ENCODE peak calls at places on chromosome 17, in four cellular contexts. G is breast epithelium, M is AG04450, K is psoas muscle. N is an unnamed sample.

GRCh38 chr17:45384047-45384799 is 48.4 kb downstream of the ARHGAP27 start:
- DNase-seq in M (no peak), G (no peak), K (no peak), N (no peak)

GRCh38 chr17:47205419-47205963 is 3.7 kb upstream of the MYL4 start:
- DNase-seq in G (peak; percentile 72), M (no peak), K (no peak), N (no peak)

GRCh38 chr17:48608921-48609505 is 1.8 kb downstream of the HOXB7 start:
- DNase-seq in M (no peak), G (no peak), K (no peak), N (no peak)

GRCh38 chr17:29178750-29179231 is 1.4 kb downstream of the MYO18A start:
- DNase-seq in G (no peak), M (no peak), K (no peak), N (no peak)

GRCh38 chr17:28381141-28381825 is 9.8 kb downstream of the SARM1 start:
- DNase-seq in G (no peak), K (peak; percentile 37), M (no peak), N (no peak)

GRCh38 chr17:38926290-38927070 is 1.1 kb downstream of the LASP1NB start:
- DNase-seq in K (no peak), G (no peak), M (no peak), N (no peak)

GRCh38 chr17:81889602-81890001 is 1.8 kb downstream of the ALYREF start:
- DNase-seq in K (no peak), M (no peak), G (no peak), N (no peak)

GRCh38 chr17:68399638-68400403 is 57.5 kb downstream of the WIPI1 start:
- DNase-seq in M (no peak), K (no peak), G (no peak), N (no peak)

GRCh38 chr17:72725432-72726068 is 366.9 kb downstream of the SLC39A11 start:
- DNase-seq in G (peak; percentile 68), M (no peak), K (peak; percentile 62), N (no peak)

GRCh38 chr17:47317119-47317518 is 6.6 kb upstream of the EFCAB13 start:
- DNase-seq in G (no peak), K (no peak), M (no peak), N (no peak)

GRCh38 chr17:10270258-10270657 is 71.9 kb upstream of the GAS7 start:
- DNase-seq in M (no peak), G (no peak), K (no peak), N (no peak)

GRCh38 chr17:27647755-27648154 is 16.8 kb downstream of the LGALS9 start:
- DNase-seq in M (no peak), K (no peak), G (no peak), N (no peak)

GRCh38 chr17:56593073-56593740 is at the start of gene NOG:
- DNase-seq in K (peak; percentile 87), G (no peak), M (no peak), N (no peak)

GRCh38 chr17:65690626-65691310 is 129.3 kb upstream of the AXIN2 start:
- DNase-seq in G (no peak), K (no peak), M (no peak), N (no peak)

GRCh38 chr17:57601328-57601727 is 143.8 kb downstream of the CCDC182 start:
- DNase-seq in M (no peak), G (no peak), K (no peak), N (no peak)

GRCh38 chr17:42358434-42358833 is 29.8 kb downstream of the STAT3 start:
- DNase-seq in K (no peak), M (no peak), G (no peak), N (no peak)

GRCh38 chr17:42116705-42117396 is 4.3 kb downstream of the KAT2A start:
- DNase-seq in G (peak; percentile 84), K (peak; percentile 90), M (peak; percentile 62), N (no peak)

GRCh38 chr17:51601622-51602261 is 341.4 kb downstream of the UTP18 start:
- DNase-seq in K (no peak), G (no peak), M (no peak), N (no peak)

GRCh38 chr17:27239584-27239983 is 54.3 kb upstream of the WSB1 start:
- DNase-seq in G (no peak), M (no peak), K (no peak), N (no peak)

GRCh38 chr17:51764387-51764971 is 394.0 kb downstream of the CA10 start:
- DNase-seq in G (peak; percentile 56), M (peak; percentile 23), K (no peak), N (no peak)

GRCh38 chr17:34542700-34543336 is 36.6 kb upstream of the TMEM132E start:
- DNase-seq in M (no peak), K (no peak), G (no peak), N (no peak)

GRCh38 chr17:42530952-42531454 is 5.0 kb upstream of the NAGLU start:
- DNase-seq in G (no peak), M (no peak), K (peak; percentile 19), N (no peak)

GRCh38 chr17:80872999-80873951 is 118.4 kb upstream of the CHMP6 start:
- DNase-seq in G (peak; percentile 42), K (peak; percentile 77), M (no peak), N (no peak)

GRCh38 chr17:10435096-10435495 is 13.3 kb upstream of the MYH8 start:
- DNase-seq in G (no peak), K (no peak), M (no peak), N (no peak)

GRCh38 chr17:41689497-41690299 is 1.0 kb downstream of the EIF1 start:
- DNase-seq in G (no peak), K (no peak), M (no peak), N (no peak)

GRCh38 chr17:63692195-63692816 is 7.6 kb downstream of the LIMD2 start:
- DNase-seq in M (no peak), G (no peak), K (no peak), N (no peak)

GRCh38 chr17:82022310-82022980 is at the start of gene CENPX:
- DNase-seq in K (no peak), G (no peak), M (no peak), N (no peak)

GRCh38 chr17:9875441-9875840 is 29.6 kb downstream of the RCVRN start:
- DNase-seq in M (no peak), G (no peak), K (no peak), N (no peak)

GRCh38 chr17:64393000-64393402 is 2.3 kb upstream of the PECAM1 start:
- DNase-seq in K (no peak), M (no peak), G (no peak), N (no peak)

GRCh38 chr17:80028030-80028429 is 7.6 kb downstream of the TBC1D16 start:
- DNase-seq in K (no peak), G (no peak), M (no peak), N (no peak)

GRCh38 chr17:29722411-29723198 is 99.9 kb upstream of the CORO6 start:
- DNase-seq in K (no peak), G (no peak), M (peak; percentile 53), N (no peak)

DNA sequence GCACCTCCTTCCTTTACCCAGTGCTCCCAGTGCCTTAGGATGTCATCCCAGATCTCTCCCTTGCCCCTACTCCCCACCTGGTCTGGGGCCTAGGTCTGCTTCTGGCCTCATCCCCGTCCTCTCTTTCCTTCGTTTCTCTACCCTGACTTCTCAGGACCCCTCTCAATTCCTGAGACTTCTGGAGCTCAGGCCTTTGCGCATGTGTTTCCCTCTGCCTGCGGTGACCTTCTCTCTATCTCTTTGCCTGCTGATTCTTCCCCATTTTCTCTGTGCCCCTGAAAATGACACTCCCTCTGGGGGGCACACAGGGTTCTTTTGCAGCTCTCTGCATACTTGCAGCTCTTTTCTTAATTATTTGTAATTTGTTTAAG is 13.5 kb downstream of the ADORA2B start:
- DNase-seq in G (no peak), M (no peak), K (no peak), N (no peak)
- TF ChIP-seq CTCF in G (no peak), M (no peak), K (no peak), N (no peak)

GRCh38 chr17:66951605-66951953 is 12.9 kb upstream of the CACNG4 start:
- DNase-seq in G (no peak), M (no peak), K (no peak), N (no peak)

GRCh38 chr17:66952031-66952524 is 12.4 kb upstream of the CACNG4 start:
- DNase-seq in K (peak; percentile 58), G (peak; percentile 93), M (peak; percentile 88), N (peak; percentile 95)

GRCh38 chr17:66953661-66954060 is 10.8 kb upstream of the CACNG4 start:
- DNase-seq in M (no peak), G (no peak), K (no peak), N (no peak)

GRCh38 chr17:66954632-66955031 is 9.9 kb upstream of the CACNG4 start:
- DNase-seq in G (no peak), K (no peak), M (no peak), N (no peak)

GRCh38 chr17:66952681-66953638 is 11.5 kb upstream of the CACNG4 start:
- DNase-seq in G (no peak), K (no peak), M (no peak), N (no peak)
- TF ChIP-seq CTCF in G (no peak), K (no peak), M (no peak), N (peak; percentile 21)

GRCh38 chr17:77501101-77501566 is 360.4 kb downstream of the SEC14L1 start:
- DNase-seq in M (no peak), G (no peak), K (peak; percentile 48), N (no peak)
- TF ChIP-seq CTCF in M (peak; percentile 49), G (peak; percentile 21), K (peak; percentile 22), N (peak; percentile 57)

GRCh38 chr17:1561420-1562177 is 993 bp downstream of the PITPNA start:
- DNase-seq in G (no peak), M (no peak), K (peak; percentile 64), N (no peak)
- TF ChIP-seq CTCF in G (no peak), M (peak; percentile 38), K (no peak), N (peak; percentile 21)

GRCh38 chr17:18309202-18309601 is 5.6 kb downstream of the TOP3A start:
- DNase-seq in G (no peak), K (no peak), M (no peak), N (no peak)
- TF ChIP-seq CTCF in G (no peak), K (no peak), M (no peak), N (no peak)

GRCh38 chr17:75503976-75504346 is 11.4 kb downstream of the CASKIN2 start:
- DNase-seq in K (no peak), M (no peak), G (no peak), N (no peak)
- TF ChIP-seq CTCF in K (no peak), M (no peak), G (no peak), N (no peak)

DNA sequence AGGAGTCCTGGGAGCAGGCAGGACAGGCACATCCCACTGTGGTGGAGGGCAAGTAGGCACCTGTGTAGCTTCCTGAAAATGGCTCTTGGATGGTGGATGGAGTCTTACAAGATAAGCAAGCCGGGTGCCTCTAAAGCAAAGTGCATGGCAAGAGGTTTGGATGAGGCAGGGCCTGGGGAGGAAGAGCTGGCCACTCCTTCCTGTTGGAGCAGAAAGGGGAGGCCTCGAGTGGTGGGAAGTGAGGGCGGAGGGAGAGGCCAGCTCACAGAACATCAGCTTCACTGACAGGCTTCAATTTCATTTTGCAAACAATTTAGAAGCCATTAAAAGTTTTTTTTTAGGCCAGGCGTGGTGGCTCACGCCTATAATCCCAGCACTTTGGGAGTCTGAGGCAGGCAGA is 31.0 kb downstream of the CD300A start:
- DNase-seq in M (no peak), G (no peak), K (no peak), N (no peak)
- TF ChIP-seq CTCF in M (no peak), G (no peak), K (no peak), N (no peak)